ENCODE peak calls at places on chromosomes 13 and 19, in six cellular contexts. One of them, this sample, is unnamed.
A peak's percentile ranks its signal among the peaks of the same experiment; 100 is the strongest.

GRCh38 chr19:29622191-29623070 is 16.3 kb downstream of the POP4 start:
- DNase-seq in mesenchymal stem cell: peak; percentile 51
- DNase-seq in fibroblast of lung: no peak
- DNase-seq in transverse colon: peak; percentile 11
- DNase-seq in upper lobe of right lung: no peak
- DNase-seq in Peyer's patch: no peak
- DNase-seq in this sample: no peak

GRCh38 chr13:34256236-34256635 is 438.3 kb downstream of the RFC3 start:
- DNase-seq in fibroblast of lung: no peak
- DNase-seq in Peyer's patch: no peak
- DNase-seq in mesenchymal stem cell: no peak
- DNase-seq in upper lobe of right lung: no peak
- DNase-seq in transverse colon: no peak
- DNase-seq in this sample: no peak

GRCh38 chr13:47846886-47847285 is 154.2 kb downstream of the SUCLA2 start:
- DNase-seq in Peyer's patch: no peak
- DNase-seq in transverse colon: no peak
- DNase-seq in mesenchymal stem cell: peak; percentile 16
- DNase-seq in fibroblast of lung: no peak
- DNase-seq in upper lobe of right lung: no peak
- DNase-seq in this sample: no peak

GRCh38 chr13:109494955-109495354 is 291.4 kb downstream of the IRS2 start:
- DNase-seq in upper lobe of right lung: no peak
- DNase-seq in Peyer's patch: no peak
- DNase-seq in fibroblast of lung: peak; percentile 84
- DNase-seq in transverse colon: no peak
- DNase-seq in mesenchymal stem cell: peak; percentile 58
- DNase-seq in this sample: no peak

GRCh38 chr19:47152632-47153031 is 22.0 kb downstream of the SAE1 start:
- DNase-seq in mesenchymal stem cell: no peak
- DNase-seq in Peyer's patch: no peak
- DNase-seq in upper lobe of right lung: no peak
- DNase-seq in fibroblast of lung: no peak
- DNase-seq in transverse colon: no peak
- DNase-seq in this sample: no peak

GRCh38 chr19:39086401-39086800 is 2.2 kb downstream of the ACP7 start:
- DNase-seq in fibroblast of lung: no peak
- DNase-seq in mesenchymal stem cell: no peak
- DNase-seq in Peyer's patch: no peak
- DNase-seq in transverse colon: no peak
- DNase-seq in upper lobe of right lung: no peak
- DNase-seq in this sample: no peak

GRCh38 chr19:38172001-38172400 is 52.0 kb downstream of the DPF1 start:
- DNase-seq in upper lobe of right lung: no peak
- DNase-seq in fibroblast of lung: no peak
- DNase-seq in mesenchymal stem cell: no peak
- DNase-seq in transverse colon: no peak
- DNase-seq in Peyer's patch: no peak
- DNase-seq in this sample: no peak

GRCh38 chr13:94196426-94196825 is 283.1 kb downstream of the DCT start:
- DNase-seq in mesenchymal stem cell: no peak
- DNase-seq in transverse colon: no peak
- DNase-seq in Peyer's patch: no peak
- DNase-seq in fibroblast of lung: no peak
- DNase-seq in upper lobe of right lung: no peak
- DNase-seq in this sample: no peak

GRCh38 chr13:31409678-31410356 is 210.0 kb downstream of the B3GLCT start:
- DNase-seq in fibroblast of lung: peak; percentile 35
- DNase-seq in upper lobe of right lung: no peak
- DNase-seq in Peyer's patch: no peak
- DNase-seq in transverse colon: no peak
- DNase-seq in mesenchymal stem cell: no peak
- DNase-seq in this sample: no peak

GRCh38 chr13:104001766-104002165 is 935.5 kb upstream of the SLC10A2 start:
- DNase-seq in transverse colon: no peak
- DNase-seq in fibroblast of lung: no peak
- DNase-seq in mesenchymal stem cell: no peak
- DNase-seq in upper lobe of right lung: no peak
- DNase-seq in Peyer's patch: no peak
- DNase-seq in this sample: no peak

GRCh38 chr19:31330761-31331160 is 18.5 kb downstream of the TSHZ3 start:
- DNase-seq in mesenchymal stem cell: no peak
- DNase-seq in transverse colon: no peak
- DNase-seq in fibroblast of lung: no peak
- DNase-seq in Peyer's patch: no peak
- DNase-seq in upper lobe of right lung: no peak
- DNase-seq in this sample: no peak

GRCh38 chr13:29654807-29655547 is 59.5 kb upstream of the SLC7A1 start:
- DNase-seq in Peyer's patch: no peak
- DNase-seq in fibroblast of lung: peak; percentile 88
- DNase-seq in upper lobe of right lung: no peak
- DNase-seq in transverse colon: no peak
- DNase-seq in mesenchymal stem cell: no peak
- DNase-seq in this sample: no peak

GRCh38 chr13:20774746-20775145 is 985 bp upstream of the EEF1AKMT1 start:
- DNase-seq in upper lobe of right lung: no peak
- DNase-seq in Peyer's patch: no peak
- DNase-seq in transverse colon: no peak
- DNase-seq in fibroblast of lung: no peak
- DNase-seq in mesenchymal stem cell: no peak
- DNase-seq in this sample: no peak
- H3K9me3 ChIP-seq in upper lobe of right lung: no peaks in the 10 kb centered on the region
- H3K9me3 ChIP-seq in Peyer's patch: no peaks in the 10 kb centered on the region
- H3K9me3 ChIP-seq in transverse colon: no peaks in the 10 kb centered on the region
- H3K9me3 ChIP-seq in fibroblast of lung: no peaks in the 10 kb centered on the region
- H3K9me3 ChIP-seq in mesenchymal stem cell: peaks cover 2% of the 10 kb centered on the region
- H3K9me3 ChIP-seq in this sample: no peaks in the 10 kb centered on the region

GRCh38 chr19:4119763-4120162 is 4.2 kb downstream of the MAP2K2 start:
- DNase-seq in transverse colon: no peak
- DNase-seq in fibroblast of lung: no peak
- DNase-seq in Peyer's patch: no peak
- DNase-seq in upper lobe of right lung: no peak
- DNase-seq in mesenchymal stem cell: no peak
- DNase-seq in this sample: no peak
- H3K36me3 ChIP-seq in transverse colon: peaks cover 14% of the 10 kb centered on the region
- H3K36me3 ChIP-seq in fibroblast of lung: peaks cover 17% of the 10 kb centered on the region
- H3K36me3 ChIP-seq in Peyer's patch: no peaks in the 10 kb centered on the region
- H3K36me3 ChIP-seq in upper lobe of right lung: peaks cover 36% of the 10 kb centered on the region
- H3K36me3 ChIP-seq in mesenchymal stem cell: peaks cover 57% of the 10 kb centered on the region
- H3K36me3 ChIP-seq in this sample: peaks cover 29% of the 10 kb centered on the region

DNA sequence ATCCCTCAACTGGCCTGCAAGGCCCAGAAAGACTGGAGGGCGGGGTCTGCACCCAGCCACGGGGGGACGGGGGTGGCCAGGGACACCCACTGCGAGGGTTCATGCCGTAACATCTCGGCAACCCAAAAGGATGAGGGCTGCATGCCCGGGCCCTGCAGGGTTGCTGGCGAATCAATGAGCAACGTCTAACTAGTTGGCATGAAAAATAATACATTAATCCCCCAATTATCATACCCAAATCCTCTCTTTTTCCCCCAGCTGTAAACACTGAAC is 232.2 kb downstream of the TUBA3C start:
- DNase-seq in Peyer's patch: peak; percentile 35
- DNase-seq in fibroblast of lung: no peak
- DNase-seq in transverse colon: no peak
- DNase-seq in mesenchymal stem cell: no peak
- DNase-seq in upper lobe of right lung: no peak
- DNase-seq in this sample: no peak
- H3K9me3 ChIP-seq in Peyer's patch: no peaks in the 10 kb centered on the region
- H3K9me3 ChIP-seq in fibroblast of lung: no peaks in the 10 kb centered on the region
- H3K9me3 ChIP-seq in transverse colon: no peaks in the 10 kb centered on the region
- H3K9me3 ChIP-seq in mesenchymal stem cell: no peaks in the 10 kb centered on the region
- H3K9me3 ChIP-seq in upper lobe of right lung: no peaks in the 10 kb centered on the region
- H3K9me3 ChIP-seq in this sample: no peaks in the 10 kb centered on the region

GRCh38 chr13:114015111-114015551 is 41.3 kb upstream of the C13orf46 start:
- DNase-seq in Peyer's patch: no peak
- DNase-seq in transverse colon: peak; percentile 78
- DNase-seq in mesenchymal stem cell: no peak
- DNase-seq in upper lobe of right lung: no peak
- DNase-seq in fibroblast of lung: no peak
- DNase-seq in this sample: no peak

GRCh38 chr13:114017028-114017630 is 43.3 kb upstream of the C13orf46 start:
- DNase-seq in transverse colon: no peak
- DNase-seq in Peyer's patch: no peak
- DNase-seq in fibroblast of lung: peak; percentile 42
- DNase-seq in mesenchymal stem cell: no peak
- DNase-seq in upper lobe of right lung: no peak
- DNase-seq in this sample: no peak

GRCh38 chr13:114013952-114014629 is 40.2 kb upstream of the C13orf46 start:
- DNase-seq in upper lobe of right lung: no peak
- DNase-seq in fibroblast of lung: no peak
- DNase-seq in Peyer's patch: no peak
- DNase-seq in transverse colon: no peak
- DNase-seq in mesenchymal stem cell: no peak
- DNase-seq in this sample: no peak

GRCh38 chr13:114016321-114017027 is 42.6 kb upstream of the C13orf46 start:
- DNase-seq in transverse colon: no peak
- DNase-seq in Peyer's patch: no peak
- DNase-seq in upper lobe of right lung: no peak
- DNase-seq in mesenchymal stem cell: no peak
- DNase-seq in fibroblast of lung: no peak
- DNase-seq in this sample: no peak

DNA sequence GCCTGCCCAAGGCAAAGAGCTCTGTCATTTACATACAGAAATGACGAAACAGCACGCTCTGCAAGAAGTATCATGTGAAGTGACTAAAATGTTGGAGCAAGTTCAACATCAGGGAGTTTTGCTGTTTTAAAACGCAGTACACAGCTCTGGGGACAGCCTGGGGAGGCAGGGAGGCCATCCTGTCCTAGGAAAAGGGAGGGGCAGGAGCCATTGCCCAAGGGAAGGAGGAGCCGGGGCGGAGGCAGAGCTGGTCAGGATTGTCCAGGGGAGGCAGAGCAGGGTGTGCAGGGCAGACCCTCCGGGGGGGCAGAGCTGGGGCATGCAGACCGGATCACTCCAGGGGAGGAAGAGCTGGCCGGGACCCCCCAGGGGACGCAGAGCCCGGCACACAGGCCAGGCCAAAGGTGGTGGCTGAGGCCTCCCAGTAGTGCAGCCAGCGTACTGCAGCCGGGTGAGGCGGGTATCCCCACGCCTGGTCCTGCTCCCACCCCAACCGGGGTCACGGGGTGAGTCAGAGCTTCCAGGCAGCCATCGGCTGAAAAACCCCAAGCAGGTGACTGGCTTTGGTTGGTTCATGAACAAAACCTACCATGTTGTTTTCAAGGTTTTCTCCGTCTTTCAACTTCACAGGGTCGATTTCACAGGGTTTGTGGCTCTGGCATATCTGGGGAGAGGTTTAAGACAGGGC is 41.9 kb upstream of the C13orf46 start:
- DNase-seq in mesenchymal stem cell: no peak
- DNase-seq in upper lobe of right lung: peak; percentile 82
- DNase-seq in transverse colon: peak; percentile 75
- DNase-seq in Peyer's patch: no peak
- DNase-seq in fibroblast of lung: no peak
- DNase-seq in this sample: no peak
- H3K36me3 ChIP-seq in mesenchymal stem cell: peaks cover 91% of the 10 kb centered on the region
- H3K36me3 ChIP-seq in upper lobe of right lung: peaks cover 38% of the 10 kb centered on the region
- H3K36me3 ChIP-seq in transverse colon: no peaks in the 10 kb centered on the region
- H3K36me3 ChIP-seq in Peyer's patch: no peaks in the 10 kb centered on the region
- H3K36me3 ChIP-seq in fibroblast of lung: peaks cover 45% of the 10 kb centered on the region
- H3K36me3 ChIP-seq in this sample: no peaks in the 10 kb centered on the region

DNA sequence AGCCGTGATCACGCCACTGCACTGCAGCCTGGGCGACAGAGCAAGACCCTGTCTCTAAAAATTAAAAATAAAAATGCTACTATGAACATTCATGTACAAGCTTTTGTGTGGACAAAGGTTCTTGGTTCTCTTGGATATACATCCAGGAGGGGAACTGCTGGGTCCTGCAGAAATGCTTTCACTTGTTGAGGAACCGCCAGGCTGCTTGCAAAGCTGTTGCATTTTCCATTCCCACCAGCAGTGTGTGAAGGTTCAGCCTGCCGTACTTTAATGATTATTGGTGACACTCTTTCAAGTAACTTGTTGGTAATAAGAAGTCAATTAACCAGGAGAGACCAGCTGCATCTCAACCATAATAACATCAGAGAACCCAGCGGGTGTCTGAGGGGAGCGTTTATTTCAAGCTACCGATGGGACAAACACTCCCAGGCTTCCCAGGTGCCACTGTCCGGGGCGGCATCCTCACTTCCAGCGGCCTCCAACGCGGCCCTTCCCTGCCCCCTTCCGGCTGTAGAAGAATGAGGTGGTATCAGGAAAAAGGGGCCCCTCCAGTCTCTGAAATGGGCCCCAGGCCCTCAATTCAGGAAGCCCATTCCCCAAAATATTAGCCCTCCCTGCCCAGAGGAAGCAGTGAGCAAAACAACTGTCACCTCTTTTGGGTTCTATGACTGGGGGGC is 15.2 kb upstream of the PPP1R12C start:
- DNase-seq in upper lobe of right lung: no peak
- DNase-seq in mesenchymal stem cell: no peak
- DNase-seq in transverse colon: no peak
- DNase-seq in Peyer's patch: no peak
- DNase-seq in fibroblast of lung: no peak
- DNase-seq in this sample: no peak
- H3K9me3 ChIP-seq in upper lobe of right lung: no peaks in the 10 kb centered on the region
- H3K9me3 ChIP-seq in mesenchymal stem cell: no peaks in the 10 kb centered on the region
- H3K9me3 ChIP-seq in transverse colon: no peaks in the 10 kb centered on the region
- H3K9me3 ChIP-seq in Peyer's patch: no peaks in the 10 kb centered on the region
- H3K9me3 ChIP-seq in fibroblast of lung: no peaks in the 10 kb centered on the region
- H3K9me3 ChIP-seq in this sample: no peaks in the 10 kb centered on the region

DNA sequence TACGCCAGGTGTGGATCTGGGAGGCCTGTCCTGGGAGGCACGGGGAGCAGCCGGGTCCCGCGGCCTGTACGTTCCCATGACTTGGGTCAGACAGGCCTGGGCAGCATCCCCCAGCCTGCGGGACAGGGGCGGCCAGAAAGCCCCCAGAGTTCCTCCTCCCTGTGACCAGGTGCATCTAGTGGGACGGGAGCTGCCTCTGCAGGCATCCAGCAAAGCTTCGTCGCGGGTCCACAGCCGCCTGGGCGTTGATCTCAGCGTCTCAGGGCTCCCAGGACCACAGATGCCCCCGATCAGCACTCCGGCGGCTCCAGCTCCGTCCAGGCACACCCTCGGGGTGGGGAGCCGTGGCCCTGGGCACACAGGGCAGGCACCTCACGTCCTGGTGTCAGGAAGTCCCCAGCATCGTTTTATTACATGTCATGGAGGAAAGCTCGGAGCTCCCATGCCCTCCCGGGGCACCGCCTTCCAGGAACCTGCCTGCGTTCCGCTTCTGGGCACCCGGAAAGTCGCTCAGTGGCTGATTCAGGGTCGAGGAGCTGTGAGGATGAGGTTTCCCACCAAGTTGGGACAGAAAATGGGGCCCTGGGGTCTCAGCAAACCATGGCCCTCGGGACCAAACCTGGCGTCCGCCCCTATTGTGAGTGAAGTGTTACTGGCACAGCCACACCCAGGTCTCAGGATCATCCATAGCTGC is 1.5 kb upstream of the GZMM start:
- DNase-seq in mesenchymal stem cell: no peak
- DNase-seq in fibroblast of lung: no peak
- DNase-seq in upper lobe of right lung: no peak
- DNase-seq in Peyer's patch: no peak
- DNase-seq in transverse colon: peak; percentile 6
- DNase-seq in this sample: no peak
- H3K36me3 ChIP-seq in mesenchymal stem cell: peaks cover 56% of the 10 kb centered on the region
- H3K36me3 ChIP-seq in fibroblast of lung: peaks cover 13% of the 10 kb centered on the region
- H3K36me3 ChIP-seq in upper lobe of right lung: peaks cover 36% of the 10 kb centered on the region
- H3K36me3 ChIP-seq in Peyer's patch: no peaks in the 10 kb centered on the region
- H3K36me3 ChIP-seq in transverse colon: peaks cover 15% of the 10 kb centered on the region
- H3K36me3 ChIP-seq in this sample: peaks cover 23% of the 10 kb centered on the region

This sample was measured in HAP-1.